ENCODE peak calls at places on chromosomes 2 and 18, in ten cellular contexts. I is LoVo, S is right cardiac atrium, P is T-helper 9 cell, U is NCI-H2029, O is neural progenitor cell, J is H9, B is AG08396, H is GM20000, R is fibroblast of lung. K is an unnamed sample.

GRCh38 chr2:158197940-158198339 is 96.3 kb downstream of the UPP2 start:
- DNase-seq in J (no peak), H (no peak), S (no peak), O (no peak), I (peak), P (no peak), U (peak), B (no peak), R (no peak), K (no peak)

GRCh38 chr2:71498261-71498701 is 44.9 kb downstream of the DYSF start:
- DNase-seq in B (peak), R (peak), P (no peak), O (no peak), J (no peak), U (no peak), S (no peak), I (peak), H (no peak), K (no peak)

GRCh38 chr2:172345951-172346555 is 81.3 kb upstream of the ITGA6 start:
- DNase-seq in P (no peak), I (peak), O (no peak), U (no peak), B (no peak), H (no peak), J (no peak), S (no peak), R (peak), K (no peak)

GRCh38 chr2:113979172-113980128 is 89.6 kb downstream of the ACTR3 start:
- DNase-seq in B (no peak), S (peak), J (peak), P (peak), H (peak), O (no peak), I (no peak), R (no peak), U (no peak), K (no peak)

GRCh38 chr2:37561615-37562569 is 109.5 kb downstream of the CDC42EP3 start:
- DNase-seq in R (peak), O (no peak), H (no peak), U (no peak), P (no peak), B (peak), J (peak), S (no peak), I (peak), K (no peak)

GRCh38 chr2:172830482-172830881 is 94.8 kb downstream of the RAPGEF4 start:
- DNase-seq in I (no peak), O (no peak), B (no peak), J (no peak), R (no peak), S (no peak), U (no peak), P (no peak), H (no peak), K (no peak)

GRCh38 chr18:9961031-9961430 is 47.2 kb downstream of the VAPA start:
- DNase-seq in O (no peak), S (no peak), U (no peak), J (no peak), H (no peak), P (no peak), B (peak), R (peak), I (no peak), K (no peak)

GRCh38 chr2:96819101-96819875 is 3.2 kb downstream of the CNNM3 start:
- DNase-seq in B (no peak), U (peak), P (no peak), I (peak), O (no peak), S (no peak), R (no peak), H (no peak), J (peak), K (no peak)

GRCh38 chr2:86249843-86250402 is 50.7 kb downstream of the MRPL35 start:
- DNase-seq in O (no peak), H (peak), B (no peak), J (no peak), P (no peak), R (peak), I (no peak), U (no peak), S (no peak), K (no peak)

GRCh38 chr2:128543646-128544045 is 225.0 kb upstream of the HS6ST1 start:
- DNase-seq in O (peak), J (peak), P (no peak), H (no peak), B (no peak), S (no peak), R (no peak), I (no peak), U (no peak), K (no peak)

GRCh38 chr2:142875642-142876041 is 1.8 kb upstream of the KYNU start:
- DNase-seq in B (no peak), S (no peak), R (peak), J (no peak), U (no peak), I (no peak), P (no peak), O (no peak), H (no peak), K (no peak)

GRCh38 chr2:28437142-28437835 is 44.6 kb downstream of the FOSL2 start:
- DNase-seq in B (no peak), U (no peak), J (no peak), I (peak), P (no peak), S (no peak), R (no peak), O (no peak), H (no peak), K (no peak)

GRCh38 chr2:73176881-73177644 is 25.3 kb upstream of the NOTO start:
- DNase-seq in U (peak), O (peak), H (peak), J (peak), P (peak), I (peak), S (peak), R (peak), B (peak), K (peak)

GRCh38 chr2:237290249-237290648 is 123.7 kb downstream of the COL6A3 start:
- DNase-seq in O (no peak), B (no peak), J (no peak), S (peak), U (no peak), H (no peak), P (no peak), R (peak), I (no peak), K (peak)

GRCh38 chr18:32661486-32662299 is 111.1 kb downstream of the KLHL14 start:
- DNase-seq in H (no peak), U (no peak), I (peak), R (peak), B (no peak), O (no peak), S (no peak), J (no peak), P (no peak), K (no peak)

GRCh38 chr2:239198221-239198620 is 202.6 kb downstream of the HDAC4 start:
- DNase-seq in U (no peak), H (no peak), S (no peak), R (no peak), P (no peak), J (no peak), O (no peak), B (no peak), I (no peak), K (no peak)

GRCh38 chr18:72155327-72155726 is 388.8 kb downstream of the CBLN2 start:
- DNase-seq in O (no peak), B (no peak), P (no peak), U (no peak), J (no peak), I (no peak), S (no peak), H (no peak), R (peak), K (no peak)

GRCh38 chr2:61658841-61659780 is 121.0 kb upstream of the XPO1 start:
- DNase-seq in O (peak), I (peak), R (peak), H (peak), J (no peak), U (peak), P (no peak), B (peak), S (no peak), K (no peak)

GRCh38 chr2:147712051-147712450 is 132.8 kb upstream of the ACVR2A start:
- DNase-seq in S (no peak), J (no peak), H (no peak), B (no peak), I (no peak), O (no peak), U (no peak), R (peak), P (no peak), K (no peak)

GRCh38 chr2:151238527-151239487 is 22.9 kb downstream of the RBM43 start:
- DNase-seq in I (peak), U (peak), B (peak), S (peak), O (peak), R (peak), P (no peak), J (peak), H (peak), K (peak)

GRCh38 chr2:19801367-19802087 is 100.3 kb downstream of the TTC32 start:
- DNase-seq in O (no peak), H (no peak), B (peak), U (peak), R (peak), I (peak), P (no peak), S (peak), J (no peak), K (peak)

GRCh38 chr2:156331572-156332451 is 709 bp downstream of the NR4A2 start:
- DNase-seq in J (peak), O (peak), P (no peak), U (peak), R (peak), S (peak), I (peak), B (peak), H (peak), K (peak)

GRCh38 chr2:31081497-31081896 is 56.7 kb downstream of the GALNT14 start:
- DNase-seq in O (no peak), U (no peak), S (no peak), H (no peak), B (no peak), P (no peak), J (no peak), R (no peak), I (no peak), K (no peak)

GRCh38 chr18:24611075-24611474 is 150.6 kb downstream of the HRH4 start:
- DNase-seq in P (no peak), R (no peak), B (no peak), U (no peak), S (no peak), J (no peak), I (no peak), O (peak), H (no peak), K (no peak)

GRCh38 chr2:44110444-44110843 is 58.2 kb upstream of the PPM1B start:
- DNase-seq in R (no peak), I (no peak), S (no peak), O (no peak), J (no peak), P (no peak), H (no peak), B (no peak), U (no peak), K (no peak)

GRCh38 chr2:169001116-169001815 is 29.9 kb downstream of the ABCB11 start:
- DNase-seq in P (no peak), I (no peak), J (no peak), O (no peak), B (no peak), S (no peak), H (no peak), R (peak), U (no peak), K (no peak)

GRCh38 chr18:10234281-10234680 is 220.2 kb upstream of the APCDD1 start:
- DNase-seq in U (no peak), J (no peak), P (no peak), I (no peak), O (no peak), B (no peak), H (no peak), S (no peak), R (peak), K (no peak)

GRCh38 chr2:138059967-138060635 is 95.8 kb downstream of the HNMT start:
- DNase-seq in I (peak), P (no peak), O (no peak), H (no peak), J (no peak), R (peak), B (no peak), S (peak), U (peak), K (peak)

GRCh38 chr2:105406221-105406620 is 7.4 kb upstream of the FHL2 start:
- DNase-seq in U (no peak), J (no peak), B (peak), I (no peak), O (no peak), R (peak), S (no peak), H (no peak), P (no peak), K (peak)

GRCh38 chr2:162607915-162608314 is 230.7 kb downstream of the KCNH7 start:
- DNase-seq in O (no peak), I (no peak), U (peak), J (no peak), P (no peak), H (no peak), S (no peak), B (no peak), R (no peak), K (no peak)

GRCh38 chr2:158667567-158667966 is 127.5 kb upstream of the DAPL1 start:
- DNase-seq in O (no peak), S (no peak), J (no peak), U (peak), B (peak), R (peak), H (no peak), P (no peak), I (no peak), K (no peak)

GRCh38 chr2:162317910-162318279 is 589 bp downstream of the IFIH1 start:
- DNase-seq in R (peak), S (peak), J (peak), B (no peak), U (no peak), P (peak), O (no peak), I (peak), H (no peak), K (peak)

GRCh38 chr2:44100351-44100750 is 68.3 kb upstream of the PPM1B start:
- DNase-seq in J (no peak), U (peak), P (no peak), H (no peak), S (peak), R (peak), I (peak), B (peak), O (no peak), K (peak)

GRCh38 chr18:4246374-4246773 is 208.7 kb downstream of the DLGAP1 start:
- DNase-seq in I (no peak), J (no peak), U (no peak), P (no peak), B (no peak), H (no peak), S (no peak), O (no peak), R (no peak), K (no peak)

GRCh38 chr18:60249388-60249787 is 123.2 kb downstream of the MC4R start:
- DNase-seq in P (no peak), R (no peak), H (no peak), I (no peak), O (no peak), U (no peak), J (no peak), S (no peak), B (no peak), K (no peak)

GRCh38 chr2:237968048-237968862 is 1.4 kb downstream of the UBE2F start:
- DNase-seq in R (peak), H (peak), P (peak), J (peak), U (no peak), S (peak), O (no peak), B (peak), I (no peak), K (peak)

GRCh38 chr2:48278590-48278989 is 251.4 kb upstream of the STON1 start:
- DNase-seq in S (no peak), J (no peak), I (no peak), U (no peak), H (no peak), B (no peak), O (peak), P (no peak), R (no peak), K (no peak)

GRCh38 chr2:50529600-50530218 is 502.2 kb downstream of the NRXN1 start:
- DNase-seq in H (peak), R (peak), O (peak), S (no peak), B (peak), P (no peak), U (peak), I (peak), J (no peak), K (no peak)

GRCh38 chr2:105802587-105802986 is 57.9 kb downstream of the NCK2 start:
- DNase-seq in O (no peak), P (peak), I (no peak), B (no peak), U (no peak), S (no peak), R (no peak), J (no peak), H (peak), K (no peak)

GRCh38 chr2:234580686-234581085 is 83.8 kb upstream of the ARL4C start:
- DNase-seq in B (no peak), U (no peak), O (no peak), J (no peak), I (no peak), S (no peak), P (no peak), H (no peak), R (peak), K (no peak)

K was measured in left cardiac atrium.